ENCODE peak calls at places on chromosome 1, in six cellular contexts. G, L, S, D, X and C are unnamed samples.

GRCh38 chr1:114097109-114097508 is 56.6 kb downstream of the SYT6 start:
- DNase-seq in X (no peak), L (no peak), G (no peak), D (no peak), S (no peak), C (no peak)

GRCh38 chr1:152347116-152347728 is 12.6 kb downstream of the FLG2 start:
- DNase-seq in X (peak; percentile 52), L (peak; percentile 54), G (no peak), D (peak; percentile 46), S (no peak), C (peak; percentile 6)

GRCh38 chr1:193355179-193355578 is 168.8 kb upstream of the B3GALT2 start:
- DNase-seq in S (no peak), G (no peak), L (no peak), X (peak; percentile 51), D (no peak), C (no peak)

GRCh38 chr1:33118274-33118673 is 37.3 kb downstream of the AZIN2 start:
- DNase-seq in X (no peak), G (no peak), S (no peak), D (no peak), L (no peak), C (no peak)

GRCh38 chr1:215617979-215618378 is 50.9 kb downstream of the KCTD3 start:
- DNase-seq in G (no peak), X (peak; percentile 46), D (no peak), L (no peak), S (no peak), C (no peak)

GRCh38 chr1:223363057-223363855 is 720 bp downstream of the SUSD4 start:
- DNase-seq in S (peak; percentile 73), G (peak; percentile 73), D (peak; percentile 38), X (peak; percentile 26), L (no peak), C (peak; percentile 6)

GRCh38 chr1:5731110-5731423 is 261.2 kb downstream of the NPHP4 start:
- DNase-seq in L (no peak), S (no peak), X (no peak), G (peak; percentile 46), D (no peak), C (no peak)

GRCh38 chr1:155183775-155184221 is 10.1 kb downstream of the TRIM46 start:
- DNase-seq in D (no peak), L (no peak), G (no peak), S (no peak), X (no peak), C (no peak)

GRCh38 chr1:27144920-27145661 is 9.8 kb downstream of the SLC9A1 start:
- DNase-seq in G (no peak), D (no peak), S (no peak), L (peak; percentile 36), X (peak; percentile 87), C (no peak)

GRCh38 chr1:115409097-115409852 is 71.2 kb upstream of the NGF start:
- DNase-seq in S (no peak), X (no peak), D (no peak), L (no peak), G (no peak), C (no peak)

GRCh38 chr1:12615916-12616708 is 1.9 kb downstream of the DHRS3 start:
- DNase-seq in D (no peak), G (peak; percentile 85), X (peak; percentile 62), S (no peak), L (peak; percentile 58), C (peak; percentile 29)

GRCh38 chr1:89545264-89546038 is 20.8 kb downstream of the LRRC8B start:
- DNase-seq in L (no peak), G (no peak), S (no peak), X (peak; percentile 19), D (no peak), C (peak; percentile 50)

GRCh38 chr1:162230096-162230495 is 146.6 kb downstream of the SPATA46 start:
- DNase-seq in S (no peak), L (peak; percentile 39), X (no peak), G (no peak), D (no peak), C (no peak)

GRCh38 chr1:17184161-17184665 is 20.7 kb upstream of the PADI1 start:
- DNase-seq in D (no peak), G (no peak), L (no peak), S (no peak), X (no peak), C (no peak)

GRCh38 chr1:203556047-203556851 is 62.3 kb downstream of the OPTC start:
- DNase-seq in L (no peak), G (no peak), X (peak; percentile 85), D (no peak), S (peak; percentile 55), C (no peak)

GRCh38 chr1:61293986-61294504 is 211.7 kb downstream of the NFIA start:
- DNase-seq in G (no peak), L (no peak), X (peak; percentile 24), D (no peak), S (no peak), C (no peak)
- H3K27ac ChIP-seq in G (no peak overlapping the region), L (no peak overlapping the region), X (no peak overlapping the region), D (no peak overlapping the region), S (no peak overlapping the region), C (no peak overlapping the region)

DNA sequence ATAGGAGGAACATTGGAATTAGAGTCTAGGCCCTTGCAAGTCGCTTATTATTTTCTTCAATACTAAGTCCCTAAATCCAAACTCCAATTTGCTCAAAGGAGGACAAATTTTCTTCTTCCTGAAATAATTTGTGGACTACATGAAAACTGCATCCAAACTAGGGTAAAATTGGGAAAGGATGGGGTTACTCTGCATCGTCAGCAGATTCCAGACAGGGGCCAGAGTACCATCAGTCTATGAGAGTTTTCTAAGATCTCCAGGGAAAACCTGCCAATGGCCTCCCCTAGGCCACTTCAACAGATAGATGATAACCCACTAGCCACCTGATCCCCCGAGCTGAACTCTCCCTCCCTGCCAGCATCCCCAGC is 494 bp downstream of the HEYL start:
- DNase-seq in G (no peak), L (no peak), X (no peak), D (no peak), S (no peak), C (no peak)
- H3K4me1 ChIP-seq in G (no peaks in the 10 kb centered on the region), L (no peaks in the 10 kb centered on the region), X (peaks cover 2% of the 10 kb centered on the region), D (peaks cover 3% of the 10 kb centered on the region), S (peaks cover 3% of the 10 kb centered on the region), C (peaks cover 8% of the 10 kb centered on the region)

GRCh38 chr1:20361401-20361800 is 70.7 kb downstream of the VWA5B1 start:
- DNase-seq in D (no peak), S (no peak), L (no peak), X (no peak), G (no peak), C (no peak)

GRCh38 chr1:20357796-20358195 is 67.1 kb downstream of the VWA5B1 start:
- DNase-seq in S (no peak), X (no peak), L (no peak), D (no peak), G (no peak), C (no peak)

GRCh38 chr1:20359451-20360330 is 69.0 kb downstream of the VWA5B1 start:
- DNase-seq in S (no peak), X (no peak), G (no peak), D (no peak), L (no peak), C (no peak)

GRCh38 chr1:20356850-20357459 is 66.3 kb downstream of the VWA5B1 start:
- DNase-seq in G (no peak), S (no peak), D (no peak), X (no peak), L (peak; percentile 15), C (no peak)

DNA sequence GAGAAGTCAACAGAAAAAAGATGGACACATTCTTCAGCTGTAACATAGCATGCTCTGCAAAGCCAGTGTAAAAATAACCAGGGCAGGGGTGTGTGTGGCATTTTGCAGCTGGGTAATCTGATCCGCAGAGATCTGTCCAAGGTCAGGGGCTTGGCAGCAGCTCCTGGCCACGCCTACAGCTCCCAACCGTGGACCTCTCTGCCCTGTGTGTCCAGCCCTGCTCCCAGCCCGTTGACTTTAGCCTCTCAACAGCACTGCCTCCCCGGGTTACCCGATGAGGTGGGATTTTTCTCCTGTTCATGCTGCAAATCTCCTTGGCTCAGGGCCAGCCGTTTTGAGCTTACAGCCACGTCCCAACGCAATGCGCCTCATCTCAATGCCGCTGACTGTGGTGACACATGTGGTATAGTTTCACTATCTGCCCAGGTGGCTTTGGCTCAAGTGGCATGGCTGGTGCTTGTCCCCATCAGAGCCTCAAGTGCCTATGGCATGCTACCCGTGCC is 68.1 kb downstream of the VWA5B1 start:
- DNase-seq in D (no peak), S (no peak), L (peak; percentile 39), X (peak; percentile 61), G (peak; percentile 75), C (no peak)
- H3K4me3 ChIP-seq in D (no peak overlapping the region), S (no peak overlapping the region), L (no peak overlapping the region), X (no peak overlapping the region), G (no peak overlapping the region), C (no peak overlapping the region)

DNA sequence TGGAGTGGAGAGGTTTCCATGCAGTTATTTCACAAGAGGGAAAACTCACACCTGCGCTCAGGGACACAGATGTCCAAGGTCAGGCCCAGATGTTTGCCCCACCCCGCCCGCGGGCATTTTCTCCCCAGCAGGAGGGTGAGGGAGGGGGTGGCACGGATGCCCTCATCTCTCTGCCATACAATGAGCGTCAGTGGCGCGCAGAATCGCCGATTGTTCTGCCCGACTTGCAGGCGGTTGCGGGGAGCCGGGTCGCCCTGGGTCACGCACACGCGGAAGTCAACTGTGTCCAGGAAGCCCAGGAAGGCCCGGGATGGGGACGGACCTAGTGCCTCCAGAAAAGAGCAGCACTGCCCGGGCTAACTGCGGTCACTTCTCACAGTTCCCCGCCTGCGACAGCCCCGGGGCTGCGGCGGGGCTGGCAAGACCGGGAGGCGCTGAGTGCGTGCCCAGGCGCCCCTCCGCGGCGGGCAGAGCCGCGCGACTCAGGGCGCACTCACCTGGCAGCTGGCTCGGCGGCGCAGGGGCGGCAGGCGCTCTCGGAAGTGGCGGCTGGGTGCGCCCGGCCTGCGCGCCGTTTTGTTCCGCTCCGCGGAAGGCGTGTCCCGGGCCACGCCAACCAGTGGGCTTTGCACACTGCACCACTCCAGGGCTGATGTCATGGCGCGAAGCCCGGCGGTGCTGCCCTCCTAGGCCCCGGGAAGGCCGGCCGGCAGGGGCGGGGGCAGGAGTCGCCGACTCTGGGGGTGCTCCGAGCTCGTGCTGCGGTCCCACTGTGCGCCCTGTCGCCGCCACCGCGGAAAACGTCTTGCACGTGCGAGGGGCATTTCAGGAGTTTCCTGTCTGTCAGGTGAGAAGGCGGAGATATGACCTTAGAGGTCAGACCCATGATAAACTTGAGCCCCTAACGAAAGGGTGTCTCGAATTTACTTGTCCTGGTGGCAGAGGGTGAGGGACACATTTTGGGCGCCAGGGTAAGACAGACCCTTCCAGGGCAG is at the start of gene CSRP1:
- DNase-seq in L (peak; percentile 78), S (peak; percentile 93), D (peak; percentile 77), X (peak; percentile 87), G (peak; percentile 95), C (peak; percentile 69)
- H3K27ac ChIP-seq in L (peak within 1 kb of the TSS; percentile 96), S (peak within 1 kb of the TSS; percentile 90), D (peak within 1 kb of the TSS; percentile 65), X (peak within 1 kb of the TSS; percentile 94), G (peak within 1 kb of the TSS; percentile 93), C (peak within 1 kb of the TSS; percentile 77)